ENCODE peak calls at places on chromosomes 16 and 17, in seven cellular contexts. L is NCI-H226; H is HFFc6; W is C1 segment of cervical spinal cord; G is transverse colon; A is skeletal muscle cell; D is activated naive CD8-positive, alpha-beta T cell treated with anti-CD3 and anti-CD28 coated beads, Interleukin-2, amount 50 U/mL, for 24 hours. T is an unnamed sample.

GRCh38 chr17:75098861-75099260 is 10.9 kb upstream of the ARMC7 start:
- DNase-seq in L (no peak), H (no peak), W (no peak), G (no peak), A (no peak), D (no peak), T (no peak)

GRCh38 chr17:52147872-52148271 is 10.6 kb downstream of the CA10 start:
- DNase-seq in L (no peak), H (no peak), W (no peak), G (no peak), A (no peak), D (no peak), T (no peak)

GRCh38 chr16:7304257-7304656 is 28.4 kb upstream of the RBFOX1 start:
- DNase-seq in L (no peak), H (no peak), W (no peak), G (no peak), A (no peak), D (no peak), T (no peak)

GRCh38 chr17:27354491-27355081 is 60.7 kb downstream of the WSB1 start:
- DNase-seq in L (no peak), H (no peak), W (no peak), G (no peak), A (no peak), D (no peak), T (no peak)

GRCh38 chr16:89505204-89506112 is 2.7 kb upstream of the SPG7 start:
- DNase-seq in L (peak; percentile 62), H (peak; percentile 83), W (peak; percentile 44), G (peak; percentile 97), A (peak; percentile 78), D (peak; percentile 90), T (peak; percentile 69)

GRCh38 chr17:74952431-74953128 is 16.9 kb downstream of the OTOP3 start:
- DNase-seq in L (no peak), H (no peak), W (no peak), G (no peak), A (no peak), D (no peak), T (no peak)

GRCh38 chr17:79810138-79811027 is 13.5 kb upstream of the CBX8 start:
- DNase-seq in L (peak; percentile 57), H (peak; percentile 40), W (peak; percentile 70), G (peak; percentile 85), A (peak; percentile 30), D (peak; percentile 75), T (peak; percentile 92)

GRCh38 chr17:39094607-39095308 is 56.7 kb downstream of the PLXDC1 start:
- DNase-seq in L (no peak), H (no peak), W (no peak), G (peak; percentile 22), A (no peak), D (peak; percentile 45), T (no peak)

GRCh38 chr17:57317016-57317415 is 60.7 kb downstream of the MSI2 start:
- DNase-seq in L (no peak), H (no peak), W (no peak), G (no peak), A (no peak), D (no peak), T (no peak)

GRCh38 chr17:16516594-16517018 is 24.6 kb upstream of the LRRC75A start:
- DNase-seq in L (peak; percentile 57), H (peak; percentile 40), W (no peak), G (no peak), A (no peak), D (no peak), T (no peak)

GRCh38 chr17:74677558-74678466 is 34.9 kb downstream of the CD300LF start:
- DNase-seq in L (peak; percentile 86), H (no peak), W (no peak), G (no peak), A (no peak), D (no peak), T (no peak)

GRCh38 chr17:44400226-44400847 is 10.9 kb upstream of the ITGA2B start:
- DNase-seq in L (no peak), H (peak; percentile 32), W (no peak), G (no peak), A (no peak), D (no peak), T (no peak)

GRCh38 chr16:66502020-66502913 is 47.7 kb downstream of the TK2 start:
- DNase-seq in L (peak; percentile 82), H (no peak), W (no peak), G (no peak), A (no peak), D (no peak), T (no peak)

GRCh38 chr16:69105501-69106361 is at the start of gene HAS3:
- DNase-seq in L (peak; percentile 64), H (peak; percentile 28), W (peak; percentile 39), G (peak; percentile 75), A (no peak), D (peak; percentile 48), T (peak; percentile 73)

GRCh38 chr17:82851381-82851780 is 11.6 kb upstream of the ZNF750 start:
- DNase-seq in L (no peak), H (no peak), W (no peak), G (no peak), A (no peak), D (no peak), T (no peak)

GRCh38 chr17:17467021-17467420 is 9.8 kb upstream of the MED9 start:
- DNase-seq in L (no peak), H (no peak), W (no peak), G (no peak), A (no peak), D (no peak), T (no peak)

GRCh38 chr17:11514565-11514964 is 83.7 kb upstream of the DNAH9 start:
- DNase-seq in L (no peak), H (no peak), W (no peak), G (no peak), A (no peak), D (no peak), T (no peak)

GRCh38 chr17:40098846-40099626 is 1.4 kb downstream of the NR1D1 start:
- DNase-seq in L (peak; percentile 98), H (peak; percentile 99), W (peak; percentile 91), G (peak; percentile 100), A (peak; percentile 92), D (peak; percentile 99), T (peak; percentile 87)

GRCh38 chr17:13420294-13421277 is 181.1 kb downstream of the HS3ST3A1 start:
- DNase-seq in L (peak; percentile 51), H (peak; percentile 75), W (no peak), G (peak; percentile 12), A (peak; percentile 90), D (no peak), T (no peak)

GRCh38 chr16:20624882-20625807 is 49.0 kb upstream of the ACSM2B start:
- DNase-seq in L (no peak), H (no peak), W (no peak), G (no peak), A (no peak), D (no peak), T (no peak)

GRCh38 chr17:32341141-32341856 is 674 bp downstream of the C17orf75 start:
- DNase-seq in L (no peak), H (peak; percentile 25), W (no peak), G (no peak), A (no peak), D (peak; percentile 51), T (no peak)

GRCh38 chr17:38341035-38341721 is 2.6 kb downstream of the GPR179 start:
- DNase-seq in L (no peak), H (no peak), W (peak; percentile 82), G (peak; percentile 43), A (no peak), D (no peak), T (peak; percentile 65)

GRCh38 chr16:11669380-11670146 is 1.3 kb downstream of the SNN start:
- DNase-seq in L (no peak), H (peak; percentile 13), W (peak; percentile 45), G (peak; percentile 49), A (no peak), D (no peak), T (peak; percentile 37)

GRCh38 chr16:10609410-10609774 is 29.0 kb upstream of the EMP2 start:
- DNase-seq in L (peak; percentile 36), H (peak; percentile 78), W (no peak), G (no peak), A (peak; percentile 72), D (no peak), T (no peak)

GRCh38 chr17:40984226-40984625 is at the start of gene KRT40:
- DNase-seq in L (no peak), H (no peak), W (no peak), G (no peak), A (no peak), D (no peak), T (no peak)

GRCh38 chr16:56848955-56849689 is 15.9 kb upstream of the SLC12A3 start:
- DNase-seq in L (peak; percentile 81), H (peak; percentile 70), W (no peak), G (no peak), A (peak; percentile 41), D (no peak), T (no peak)

GRCh38 chr16:68993885-68994284 is 111.6 kb upstream of the HAS3 start:
- DNase-seq in L (peak; percentile 76), H (peak; percentile 91), W (no peak), G (no peak), A (peak; percentile 72), D (no peak), T (no peak)

T was measured in frontal cortex.